ENCODE peak calls at places on chromosomes 11 and 22, in six cellular contexts. R, I, Z, W, E and A are unnamed samples.
A peak's percentile ranks its signal among the peaks of the same experiment; 100 is the strongest.

GRCh38 chr11:12565406-12565805 is 108.8 kb upstream of the TEAD1 start:
- DNase-seq in E (no peak), Z (no peak), R (no peak), W (no peak), I (no peak), A (no peak)

GRCh38 chr22:49188591-49188990 is 639.1 kb downstream of the BRD1 start:
- DNase-seq in Z (no peak), I (no peak), E (no peak), R (no peak), W (no peak), A (no peak)

GRCh38 chr11:131910491-131911387 is 540.3 kb downstream of the NTM start:
- DNase-seq in R (peak; percentile 48), E (no peak), Z (no peak), I (no peak), W (no peak), A (no peak)

GRCh38 chr22:33476206-33476605 is 418.0 kb upstream of the SYN3 start:
- DNase-seq in I (no peak), E (no peak), W (no peak), Z (no peak), R (no peak), A (no peak)

GRCh38 chr11:69808708-69809107 is 10.5 kb downstream of the FGF3 start:
- DNase-seq in I (no peak), Z (no peak), E (no peak), W (no peak), R (peak; percentile 18), A (no peak)

GRCh38 chr11:80584661-80585060 is 1143.8 kb upstream of the TENM4 start:
- DNase-seq in R (no peak), Z (no peak), I (no peak), E (no peak), W (no peak), A (no peak)

GRCh38 chr11:79273781-79274180 is 167.0 kb downstream of the TENM4 start:
- DNase-seq in E (no peak), R (no peak), W (no peak), I (no peak), Z (no peak), A (no peak)

GRCh38 chr22:47162865-47163264 is 400.4 kb downstream of the TBC1D22A start:
- DNase-seq in E (no peak), Z (peak; percentile 38), W (no peak), R (no peak), I (no peak), A (no peak)

GRCh38 chr22:30196867-30197336 is 49.7 kb downstream of the LIF start:
- DNase-seq in Z (no peak), W (no peak), R (no peak), I (no peak), E (no peak), A (no peak)

GRCh38 chr22:19995611-19996339 is 20.8 kb downstream of the ARVCF start:
- DNase-seq in E (no peak), W (no peak), R (peak; percentile 57), Z (no peak), I (no peak), A (no peak)

GRCh38 chr11:123011510-123011909 is 29.9 kb upstream of the BSX start:
- DNase-seq in I (no peak), R (no peak), Z (no peak), E (no peak), W (no peak), A (no peak)

GRCh38 chr22:20130319-20130718 is 1.3 kb upstream of the ZDHHC8 start:
- DNase-seq in R (no peak), W (peak; percentile 8), I (no peak), E (no peak), Z (no peak), A (no peak)

DNA sequence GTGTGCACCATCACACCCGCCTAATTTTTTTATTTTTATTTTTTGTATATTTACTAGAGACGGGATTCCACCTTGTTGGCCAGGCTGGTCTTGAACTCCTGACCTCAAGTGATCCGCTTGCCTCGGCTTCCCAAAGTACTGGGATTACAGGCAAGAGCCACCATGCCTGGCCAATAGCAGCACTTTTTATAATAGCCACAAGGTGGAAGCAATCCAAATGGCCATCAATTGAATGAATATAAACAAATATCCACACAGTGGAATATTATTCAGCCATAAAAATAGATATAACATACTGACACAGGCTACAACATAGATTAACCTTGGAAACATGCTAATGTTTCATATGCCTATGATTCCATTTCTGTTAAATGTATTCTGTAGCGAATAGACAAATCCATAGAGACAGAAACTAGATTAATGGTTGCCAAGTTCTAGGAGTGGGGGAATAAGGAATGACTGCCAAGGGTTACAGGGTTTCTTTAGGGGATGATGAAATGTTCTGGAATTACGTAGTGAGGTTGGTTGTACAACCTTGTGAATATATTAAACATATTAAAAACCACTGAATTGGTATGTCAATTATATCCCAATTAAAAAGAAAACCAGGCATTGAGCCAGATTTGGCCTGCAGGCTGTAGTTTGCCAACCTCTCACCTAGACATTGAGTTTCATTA is 4.8 kb downstream of the VPS51 start:
- DNase-seq in E (no peak), R (peak; percentile 60), Z (no peak), W (no peak), I (no peak), A (no peak)
- TF ChIP-seq CTCF in E (no peak), R (peak; percentile 16), Z (no peak), W (no peak), I (no peak), A (no peak)

DNA sequence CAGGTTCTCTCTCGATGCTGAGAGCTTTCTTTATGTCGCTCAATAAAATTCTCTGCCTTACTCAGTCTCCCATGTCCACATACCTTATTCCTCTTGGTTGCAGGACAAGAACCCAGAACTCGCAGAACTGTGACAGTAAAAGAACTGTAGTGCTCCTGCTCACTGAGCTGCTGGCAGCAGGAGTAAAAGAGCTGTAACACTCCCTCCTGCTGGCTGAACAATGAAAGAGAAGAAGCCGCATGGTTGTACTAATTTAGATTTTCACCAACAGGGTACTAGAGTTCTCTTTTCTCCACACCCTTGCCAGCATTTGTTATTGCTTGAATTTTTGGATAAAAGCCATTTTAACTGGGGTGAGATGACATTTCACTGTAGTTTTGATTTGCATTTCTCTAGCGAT is 433.2 kb downstream of the GUCY1A2 start:
- DNase-seq in W (no peak), I (no peak), E (no peak), Z (no peak), R (peak; percentile 53), A (no peak)
- TF ChIP-seq CTCF in W (no peak), I (no peak), E (peak; percentile 19), Z (no peak), R (peak; percentile 44), A (no peak)

DNA sequence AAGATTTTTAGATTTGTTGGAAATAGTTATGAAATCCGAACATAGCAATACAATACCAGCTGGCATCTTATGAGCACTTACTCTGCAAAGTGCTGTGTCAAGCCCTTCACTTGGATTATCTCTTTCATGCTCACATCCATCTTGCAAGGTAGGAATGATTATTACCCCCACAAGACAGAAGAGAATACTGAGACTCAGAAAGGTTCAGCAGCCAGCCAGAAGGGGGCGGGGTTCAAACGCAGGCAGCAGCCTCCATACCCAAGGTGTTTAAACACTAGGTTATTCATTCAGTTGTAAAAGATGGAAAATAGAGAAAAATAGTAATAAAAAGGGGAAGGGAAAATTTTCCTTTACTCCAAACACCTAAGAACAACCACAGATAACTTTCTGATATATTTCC is 158.5 kb downstream of the CCDC34 start:
- DNase-seq in W (no peak), Z (no peak), E (no peak), R (no peak), I (no peak), A (no peak)
- TF ChIP-seq CTCF in W (no peak), Z (peak; percentile 19), E (no peak), R (peak; percentile 25), I (peak; percentile 30), A (no peak)

GRCh38 chr22:37731804-37732471 is 35.1 kb downstream of the TRIOBP start:
- DNase-seq in R (no peak), E (no peak), W (no peak), Z (no peak), I (no peak), A (no peak)
- TF ChIP-seq CTCF in R (peak; percentile 9), E (no peak), W (no peak), Z (peak; percentile 17), I (peak; percentile 18), A (no peak)

GRCh38 chr11:115739878-115740277 is 235.7 kb upstream of the CADM1 start:
- DNase-seq in R (no peak), Z (no peak), I (no peak), W (no peak), E (no peak), A (no peak)

GRCh38 chr11:115739121-115739520 is 234.9 kb upstream of the CADM1 start:
- DNase-seq in W (no peak), E (no peak), I (no peak), R (no peak), Z (no peak), A (no peak)

GRCh38 chr11:115737875-115738274 is 233.7 kb upstream of the CADM1 start:
- DNase-seq in W (no peak), Z (no peak), I (no peak), R (no peak), E (no peak), A (no peak)

GRCh38 chr11:115740365-115740764 is 236.2 kb upstream of the CADM1 start:
- DNase-seq in I (no peak), Z (no peak), R (no peak), W (no peak), E (no peak), A (no peak)

GRCh38 chr11:115736146-115736545 is 231.9 kb upstream of the CADM1 start:
- DNase-seq in Z (no peak), R (no peak), I (no peak), W (no peak), E (no peak), A (no peak)
- TF ChIP-seq CTCF in Z (no peak), R (no peak), I (no peak), W (no peak), E (no peak), A (no peak)

DNA sequence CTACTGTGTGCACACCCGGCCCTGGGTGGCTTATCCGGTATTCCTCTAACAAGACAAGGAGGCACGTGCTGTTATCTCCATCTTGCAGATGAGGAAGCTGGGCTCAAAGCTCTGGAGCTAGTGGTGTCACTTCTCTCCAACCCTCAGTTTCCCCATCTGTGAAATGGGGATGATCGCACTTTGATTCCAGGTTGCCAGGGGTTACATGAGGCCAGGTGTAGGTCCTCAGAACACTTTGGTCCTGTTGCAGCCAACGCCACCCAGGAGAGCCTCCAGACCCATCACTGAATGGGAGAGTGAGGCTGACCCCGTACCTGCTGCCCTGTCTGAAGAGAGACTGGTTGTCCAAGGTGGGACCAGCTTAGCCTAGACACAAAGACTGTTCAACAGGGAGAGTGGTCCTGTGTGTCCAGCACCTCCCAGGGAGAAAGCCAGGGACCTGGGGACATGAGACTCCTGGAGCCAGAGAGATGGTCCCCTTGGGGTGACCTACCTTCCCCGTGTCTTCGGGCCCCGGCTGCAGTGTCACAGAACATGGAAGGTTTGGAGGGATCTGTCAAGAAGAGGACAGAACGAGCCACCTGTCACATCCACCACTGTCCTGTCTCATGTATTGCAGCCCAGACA is 41.0 kb downstream of the TPBGL start:
- DNase-seq in I (no peak), Z (peak; percentile 32), R (no peak), W (no peak), E (no peak), A (no peak)
- TF ChIP-seq CTCF in I (no peak), Z (no peak), R (no peak), W (no peak), E (no peak), A (no peak)

DNA sequence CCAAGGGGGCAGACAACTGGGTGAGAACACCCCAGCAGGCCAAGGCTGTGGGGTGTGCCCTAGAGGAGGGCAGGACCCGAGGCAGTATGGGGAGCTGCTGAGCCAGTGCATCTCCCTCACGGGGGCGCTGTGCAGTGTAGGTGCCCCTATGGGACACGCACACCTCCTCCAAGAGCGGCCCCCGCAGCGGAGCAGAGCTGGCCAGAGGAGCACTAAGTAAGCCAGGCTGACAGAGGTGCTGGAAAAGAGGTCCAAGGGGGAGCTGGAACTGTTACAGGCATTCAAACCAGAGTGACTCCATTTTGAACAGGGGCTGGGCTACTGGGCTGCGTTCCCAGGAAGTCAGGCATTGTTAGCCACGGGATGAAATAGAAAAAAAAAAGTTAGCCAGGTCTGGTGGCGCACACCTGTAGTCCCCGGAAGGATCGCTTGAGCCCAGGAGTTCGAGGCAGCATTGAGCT is 41.8 kb downstream of the TST start:
- DNase-seq in W (peak; percentile 70), R (no peak), Z (peak; percentile 64), I (peak; percentile 48), E (peak; percentile 65), A (peak; percentile 71)
- TF ChIP-seq CTCF in W (no peak), R (peak; percentile 34), Z (peak; percentile 25), I (peak; percentile 34), E (peak; percentile 31), A (no peak)